ENCODE peak calls at places on chromosomes 2 and 18, in ten cellular contexts. T is body of pancreas; Q is endothelial cell; Z is ascending aorta; B is CD8-positive, alpha-beta T cell; G is left ventricle myocardium inferior; A is sigmoid colon; L is right lobe of liver; M is Calu3; Y is GM13977. D is an unnamed sample.

GRCh38 chr2:149686677-149687427 is 99.3 kb upstream of the MMADHC start:
- DNase-seq in G (peak), Q (no peak), A (no peak), T (no peak), Z (no peak), Y (no peak), L (no peak), B (no peak), M (no peak), D (no peak)

GRCh38 chr2:97913846-97914245 is 81.9 kb downstream of the TMEM131 start:
- DNase-seq in L (no peak), Y (no peak), M (no peak), B (no peak), T (no peak), G (no peak), Z (no peak), Q (no peak), A (no peak), D (no peak)

GRCh38 chr2:157497603-157498314 is 53.9 kb upstream of the CYTIP start:
- DNase-seq in A (no peak), T (no peak), Y (peak), Z (no peak), Q (no peak), L (no peak), G (no peak), B (no peak), M (no peak), D (peak)

GRCh38 chr2:224881846-224882245 is 160.4 kb downstream of the DOCK10 start:
- DNase-seq in A (no peak), M (no peak), B (no peak), G (no peak), Q (no peak), Z (no peak), L (no peak), Y (no peak), T (no peak), D (no peak)

GRCh38 chr2:187552959-187553681 is 1.1 kb downstream of the TFPI start:
- DNase-seq in Q (no peak), B (no peak), L (no peak), Y (no peak), G (no peak), M (no peak), T (no peak), A (no peak), Z (no peak), D (no peak)

GRCh38 chr2:37870829-37871228 is 54.3 kb upstream of the RMDN2 start:
- DNase-seq in G (no peak), B (no peak), A (peak), Z (no peak), Q (no peak), T (no peak), M (no peak), Y (no peak), L (no peak), D (no peak)

GRCh38 chr18:44731866-44732555 is 51.3 kb downstream of the SETBP1 start:
- DNase-seq in B (no peak), T (no peak), G (no peak), Z (no peak), L (no peak), M (no peak), A (no peak), Y (no peak), Q (no peak), D (peak)

GRCh38 chr2:187138240-187138639 is 289.3 kb upstream of the ZSWIM2 start:
- DNase-seq in B (no peak), G (peak), L (peak), Z (peak), Y (peak), A (no peak), T (no peak), Q (peak), M (peak), D (peak)

GRCh38 chr18:62717059-62717849 is 1.9 kb downstream of the PHLPP1 start:
- DNase-seq in Y (peak), Z (no peak), M (peak), A (no peak), Q (peak), G (no peak), B (peak), T (peak), L (no peak), D (no peak)

GRCh38 chr2:23976883-23977282 is 33.0 kb upstream of the MFSD2B start:
- DNase-seq in B (no peak), A (no peak), Y (no peak), L (no peak), M (no peak), G (no peak), Q (no peak), Z (no peak), T (no peak), D (no peak)

GRCh38 chr2:232977438-232977971 is 35.6 kb downstream of the NGEF start:
- DNase-seq in A (no peak), Y (no peak), M (no peak), Q (no peak), G (no peak), Z (peak), L (no peak), T (no peak), B (peak), D (no peak)

GRCh38 chr2:232981767-232982360 is 31.2 kb downstream of the NGEF start:
- DNase-seq in Z (peak), A (no peak), M (no peak), L (no peak), Q (no peak), Y (no peak), T (no peak), G (no peak), B (peak), D (no peak)

GRCh38 chr2:232981356-232981755 is 31.7 kb downstream of the NGEF start:
- DNase-seq in Z (peak), B (peak), G (no peak), Y (no peak), M (peak), Q (no peak), L (no peak), A (no peak), T (peak), D (no peak)

GRCh38 chr2:232980683-232981082 is 32.4 kb downstream of the NGEF start:
- DNase-seq in T (no peak), A (no peak), Z (peak), Q (no peak), Y (no peak), B (peak), M (no peak), G (no peak), L (no peak), D (no peak)

DNA sequence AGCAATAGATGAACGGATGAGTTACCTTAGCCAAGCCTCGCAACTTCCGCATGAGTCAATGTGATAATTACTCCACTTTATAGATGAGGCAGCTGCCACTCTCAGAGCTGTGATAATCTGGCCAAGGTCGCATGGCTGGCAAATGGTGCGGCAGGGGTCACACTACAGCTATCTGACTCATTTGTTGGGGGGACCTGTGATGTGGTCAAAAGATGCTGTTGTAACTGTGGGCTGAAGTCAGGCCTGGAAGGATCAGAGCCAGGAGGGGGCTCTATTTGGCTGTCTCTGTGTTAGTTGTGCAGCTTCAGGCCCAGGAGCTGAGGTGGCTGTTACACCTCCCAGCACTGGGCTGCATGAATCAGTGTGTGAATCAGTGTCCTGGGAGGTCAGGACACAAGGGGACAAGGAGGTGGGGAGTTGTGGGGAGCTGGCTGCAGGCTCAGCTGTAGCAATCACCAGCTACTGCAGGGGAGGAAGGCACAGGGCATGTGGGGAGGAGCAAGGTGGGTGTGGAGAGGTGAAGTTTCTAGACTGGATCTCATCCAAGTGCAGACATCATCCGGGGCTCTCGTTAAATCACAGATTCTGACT is 33.1 kb downstream of the NGEF start:
- DNase-seq in A (no peak), G (no peak), Y (no peak), Z (peak), B (peak), M (peak), L (no peak), T (no peak), Q (no peak), D (no peak)
- TF ChIP-seq CTCF in A (no peak), G (no peak), Y (peak), Z (no peak), B (no peak), M (no peak), L (no peak), T (no peak), Q (no peak), D (no peak)

GRCh38 chr18:75208055-75208835 is 694 bp downstream of the PTGR3 start:
- DNase-seq in G (peak), L (peak), A (peak), M (peak), Y (peak), T (peak), B (peak), Z (peak), Q (peak), D (peak)
- TF ChIP-seq CTCF in G (peak), L (no peak), A (no peak), M (peak), Y (no peak), T (peak), B (no peak), Z (no peak), Q (no peak), D (no peak)

DNA sequence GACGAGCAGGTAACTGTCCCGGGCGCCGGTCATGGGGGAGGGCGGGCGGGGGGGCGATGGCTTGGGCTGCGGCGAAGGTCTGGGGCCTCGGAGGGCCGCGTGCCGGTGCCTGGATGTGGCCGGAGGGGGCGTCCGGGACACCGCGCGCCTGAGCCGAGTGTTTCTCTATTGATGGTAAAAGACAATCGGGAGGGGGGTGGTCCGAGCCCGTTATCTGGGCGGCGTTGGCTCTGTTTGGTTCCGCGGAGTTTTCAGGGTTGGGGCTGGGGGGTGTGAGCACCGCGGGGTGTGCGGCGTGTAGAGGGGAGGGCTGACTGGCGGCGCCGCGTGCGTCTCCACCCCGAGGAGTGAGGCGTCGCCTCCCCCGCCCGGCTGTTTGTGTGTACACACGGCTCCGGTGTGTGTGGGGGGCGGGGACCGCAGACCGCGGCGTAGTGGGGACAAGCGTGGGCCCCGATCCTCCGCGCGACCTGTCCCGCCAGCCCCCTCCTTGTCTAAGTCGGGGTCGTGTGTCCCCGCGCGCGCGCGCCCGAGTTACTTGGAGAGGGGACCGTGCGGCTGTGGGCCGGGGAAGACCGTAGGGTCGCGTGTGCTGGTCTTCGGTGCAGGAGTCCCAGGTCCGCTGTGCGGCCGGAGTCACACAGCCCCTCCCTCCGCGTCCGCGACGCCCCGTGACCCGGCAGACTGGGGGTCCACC is 1.6 kb downstream of the CTIF start:
- DNase-seq in T (peak), L (peak), G (peak), M (peak), A (peak), Q (peak), Y (peak), B (peak), Z (peak), D (peak)
- TF ChIP-seq CTCF in T (no peak), L (no peak), G (peak), M (peak), A (no peak), Q (no peak), Y (peak), B (no peak), Z (peak), D (peak)

GRCh38 chr2:205721057-205721767 is 38.9 kb downstream of the NRP2 start:
- DNase-seq in L (no peak), G (no peak), T (no peak), A (no peak), Y (no peak), B (no peak), Q (peak), M (no peak), Z (no peak), D (no peak)
- TF ChIP-seq CTCF in L (no peak), G (peak), T (no peak), A (no peak), Y (no peak), B (no peak), Q (peak), M (peak), Z (no peak), D (peak)

DNA sequence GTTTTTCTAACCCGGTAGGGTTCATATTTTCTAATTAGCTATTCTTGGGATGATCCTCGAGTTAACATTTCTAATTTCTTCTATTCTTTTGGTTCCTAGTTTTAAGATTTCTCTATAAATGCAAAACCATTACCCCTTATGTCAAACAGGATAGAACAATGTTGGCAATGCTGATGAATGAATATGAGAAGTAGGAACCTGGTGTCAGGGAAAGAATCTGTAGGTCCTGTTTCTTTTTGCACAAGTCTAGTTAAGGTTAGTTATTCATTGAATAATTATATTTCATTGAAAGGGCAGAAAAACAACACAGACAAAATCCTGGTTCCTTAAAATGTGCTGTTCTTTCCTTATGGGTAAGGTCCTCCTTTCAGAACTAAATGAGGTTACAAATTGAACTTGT is 766.4 kb upstream of the FAM98A start:
- DNase-seq in Y (no peak), M (no peak), Z (no peak), G (no peak), T (no peak), L (no peak), Q (no peak), A (no peak), B (no peak), D (no peak)
- TF ChIP-seq CTCF in Y (no peak), M (no peak), Z (no peak), G (no peak), T (no peak), L (no peak), Q (no peak), A (no peak), B (no peak), D (no peak)

GRCh38 chr2:218896501-218897393 is 16.1 kb downstream of the WNT10A start:
- DNase-seq in Q (no peak), Z (no peak), L (no peak), G (no peak), A (no peak), B (peak), Y (peak), M (peak), T (no peak), D (peak)

GRCh38 chr2:218897394-218898108 is 16.9 kb downstream of the WNT10A start:
- DNase-seq in M (no peak), Z (no peak), T (no peak), Y (peak), L (no peak), G (no peak), Q (no peak), A (no peak), B (no peak), D (no peak)

GRCh38 chr2:218899147-218899546 is 18.5 kb downstream of the WNT10A start:
- DNase-seq in G (no peak), Z (no peak), A (no peak), Y (no peak), M (no peak), B (no peak), Q (no peak), T (no peak), L (no peak), D (no peak)

GRCh38 chr2:218895758-218896500 is 15.3 kb downstream of the WNT10A start:
- DNase-seq in T (no peak), M (no peak), B (no peak), Y (peak), Q (no peak), A (no peak), Z (peak), L (no peak), G (no peak), D (no peak)

GRCh38 chr2:218898109-218898878 is 17.6 kb downstream of the WNT10A start:
- DNase-seq in Q (peak), T (peak), A (peak), M (peak), Z (peak), G (peak), Y (peak), B (peak), L (peak), D (peak)
- TF ChIP-seq CTCF in Q (peak), T (peak), A (peak), M (peak), Z (peak), G (peak), Y (peak), B (peak), L (peak), D (peak)

D was measured in GM10248.